ENCODE peak calls at places on chromosomes 5 and 9, in eight cellular contexts. G, T, Q, F, V, U, C and L are unnamed samples.

GRCh38 chr5:75681125-75681830 is 36.0 kb downstream of the POC5 start:
- DNase-seq in T (no peak), G (no peak), C (no peak), V (no peak), F (no peak), Q (peak; percentile 65), U (no peak), L (peak; percentile 34)

GRCh38 chr9:8486095-8486494 is 686.5 kb upstream of the DMAC1 start:
- DNase-seq in U (no peak), G (peak; percentile 35), Q (peak; percentile 58), V (no peak), F (no peak), T (peak; percentile 57), C (no peak), L (no peak)

GRCh38 chr5:136890431-136891148 is 525.2 kb upstream of the TRPC7 start:
- DNase-seq in T (no peak), Q (no peak), F (no peak), V (no peak), C (no peak), G (no peak), U (no peak), L (no peak)

GRCh38 chr9:112531666-112532282 is 45.1 kb downstream of the KIAA1958 start:
- DNase-seq in Q (no peak), F (no peak), G (no peak), V (no peak), U (no peak), T (peak; percentile 45), C (no peak), L (no peak)

GRCh38 chr5:62284946-62285891 is 20.8 kb upstream of the KIF2A start:
- DNase-seq in T (no peak), C (no peak), G (no peak), V (peak; percentile 71), U (no peak), F (no peak), Q (no peak), L (no peak)

GRCh38 chr5:102196481-102196880 is 99.6 kb downstream of the SLCO4C1 start:
- DNase-seq in U (peak; percentile 25), G (no peak), F (no peak), Q (no peak), T (no peak), V (no peak), C (no peak), L (no peak)

GRCh38 chr5:177320879-177321278 is 9.2 kb upstream of the MXD3 start:
- DNase-seq in U (no peak), C (no peak), V (no peak), F (peak; percentile 70), T (no peak), Q (no peak), G (no peak), L (no peak)

GRCh38 chr9:116490321-116490720 is 196.8 kb upstream of the TRIM32 start:
- DNase-seq in F (no peak), G (no peak), U (no peak), T (no peak), V (no peak), C (no peak), Q (no peak), L (no peak)

GRCh38 chr9:110446171-110446570 is 108.5 kb upstream of the TXNDC8 start:
- DNase-seq in Q (no peak), U (no peak), V (no peak), T (no peak), C (no peak), F (no peak), G (no peak), L (no peak)

GRCh38 chr5:9686211-9686610 is 56.1 kb upstream of the TAS2R1 start:
- DNase-seq in T (peak; percentile 92), G (no peak), V (no peak), F (no peak), Q (peak; percentile 50), C (peak; percentile 23), U (no peak), L (no peak)
- H3K27ac ChIP-seq in T (peak overlapping the region; percentile 86), G (no peak overlapping the region), V (no peak overlapping the region), F (no peak overlapping the region), Q (no peak overlapping the region), C (no peak overlapping the region), U (no peak overlapping the region), L (no peak overlapping the region)

DNA sequence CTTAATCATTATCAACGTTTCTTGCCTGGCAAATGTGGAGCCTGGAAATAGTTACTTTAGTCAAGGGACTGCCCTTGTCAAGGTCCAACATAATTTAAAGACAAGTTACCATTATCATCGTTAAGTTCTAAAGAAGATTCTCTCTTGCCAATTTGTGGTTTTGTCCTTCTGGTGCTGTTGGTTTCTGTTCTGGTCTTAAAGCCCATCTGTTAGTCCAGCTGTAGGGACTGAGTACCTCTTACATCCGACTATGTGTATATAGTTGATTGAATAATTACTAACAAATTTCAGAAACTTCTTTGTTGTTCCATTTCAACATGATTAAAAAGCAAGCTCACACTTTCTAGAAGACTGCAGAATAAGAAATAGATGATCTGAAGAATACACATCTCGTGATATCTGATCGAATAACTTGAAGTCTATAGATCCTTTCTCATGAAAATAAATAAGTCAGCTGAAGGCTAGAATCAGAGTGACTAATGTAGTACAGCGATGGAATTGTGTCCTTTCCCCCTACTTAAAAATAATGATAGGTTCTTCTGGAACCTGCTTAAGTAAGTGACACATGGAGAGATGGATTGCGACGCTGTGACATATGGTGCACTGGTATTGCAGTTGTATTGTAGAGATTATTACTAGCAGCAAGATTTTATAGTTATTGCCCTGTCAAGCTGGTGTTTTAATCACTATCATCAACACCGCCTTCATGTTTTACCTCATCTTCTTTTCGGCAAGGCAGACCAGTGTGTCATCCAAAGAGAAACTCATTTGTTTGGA is 1855.1 kb downstream of the MAT2B start:
- DNase-seq in T (no peak), C (no peak), G (no peak), V (no peak), U (no peak), Q (no peak), F (no peak), L (no peak)
- TF ChIP-seq CTCF in T (no peak), C (no peak), G (no peak), V (no peak), U (no peak), Q (no peak), F (no peak), L (no peak)

GRCh38 chr5:153585616-153586015 is 95.1 kb downstream of the GRIA1 start:
- DNase-seq in F (no peak), U (no peak), G (no peak), T (no peak), V (no peak), Q (no peak), C (no peak), L (no peak)
- H3K27ac ChIP-seq in F (no peak overlapping the region), U (no peak overlapping the region), G (no peak overlapping the region), T (no peak overlapping the region), V (no peak overlapping the region), Q (no peak overlapping the region), C (no peak overlapping the region), L (no peak overlapping the region)

GRCh38 chr9:91948423-91949292 is 1.4 kb downstream of the ROR2 start:
- DNase-seq in V (no peak), G (peak; percentile 79), T (peak; percentile 20), Q (peak; percentile 80), F (no peak), U (peak; percentile 92), C (no peak), L (peak; percentile 75)
- TF ChIP-seq CTCF in V (no peak), G (peak; percentile 42), T (peak; percentile 26), Q (peak; percentile 34), F (no peak), U (peak; percentile 55), C (peak; percentile 24), L (peak; percentile 18)

DNA sequence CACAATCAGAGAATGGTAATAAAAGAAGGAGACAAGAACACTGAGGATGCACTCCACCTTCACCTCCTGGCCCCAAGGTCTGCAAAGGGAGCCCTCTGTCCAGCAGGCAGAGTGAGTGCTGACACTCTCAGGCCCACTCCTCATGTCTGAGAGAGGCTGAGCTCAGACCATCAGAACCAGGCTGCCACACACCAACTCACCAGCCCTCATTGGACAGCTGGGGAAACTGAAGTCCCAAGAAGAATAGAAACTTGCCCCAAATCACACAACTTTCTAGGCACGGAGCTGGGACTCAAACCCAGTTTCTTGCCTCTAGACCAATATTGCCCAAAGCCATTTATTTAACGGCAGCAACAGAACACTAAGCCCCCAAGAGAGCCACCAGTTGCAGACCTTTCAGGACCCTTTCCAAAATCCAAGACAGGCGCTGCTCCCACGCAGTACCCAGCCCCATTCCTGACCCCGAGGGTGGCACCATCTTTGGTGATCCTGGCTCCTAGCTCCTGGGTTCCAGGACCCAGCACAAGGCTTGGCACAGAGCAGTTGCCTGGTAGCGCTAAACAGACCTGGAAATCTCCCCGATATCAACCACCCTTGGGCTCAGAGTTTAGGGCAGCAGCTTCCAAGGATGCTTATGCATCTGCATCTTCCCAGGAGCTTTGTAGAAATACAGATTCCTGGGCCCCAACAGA is 192.4 kb downstream of the GABBR2 start:
- DNase-seq in C (no peak), T (no peak), V (no peak), G (no peak), U (no peak), Q (no peak), F (no peak), L (no peak)
- H3K27ac ChIP-seq in C (no peak overlapping the region), T (no peak overlapping the region), V (no peak overlapping the region), G (no peak overlapping the region), U (no peak overlapping the region), Q (no peak overlapping the region), F (no peak overlapping the region), L (no peak overlapping the region)

DNA sequence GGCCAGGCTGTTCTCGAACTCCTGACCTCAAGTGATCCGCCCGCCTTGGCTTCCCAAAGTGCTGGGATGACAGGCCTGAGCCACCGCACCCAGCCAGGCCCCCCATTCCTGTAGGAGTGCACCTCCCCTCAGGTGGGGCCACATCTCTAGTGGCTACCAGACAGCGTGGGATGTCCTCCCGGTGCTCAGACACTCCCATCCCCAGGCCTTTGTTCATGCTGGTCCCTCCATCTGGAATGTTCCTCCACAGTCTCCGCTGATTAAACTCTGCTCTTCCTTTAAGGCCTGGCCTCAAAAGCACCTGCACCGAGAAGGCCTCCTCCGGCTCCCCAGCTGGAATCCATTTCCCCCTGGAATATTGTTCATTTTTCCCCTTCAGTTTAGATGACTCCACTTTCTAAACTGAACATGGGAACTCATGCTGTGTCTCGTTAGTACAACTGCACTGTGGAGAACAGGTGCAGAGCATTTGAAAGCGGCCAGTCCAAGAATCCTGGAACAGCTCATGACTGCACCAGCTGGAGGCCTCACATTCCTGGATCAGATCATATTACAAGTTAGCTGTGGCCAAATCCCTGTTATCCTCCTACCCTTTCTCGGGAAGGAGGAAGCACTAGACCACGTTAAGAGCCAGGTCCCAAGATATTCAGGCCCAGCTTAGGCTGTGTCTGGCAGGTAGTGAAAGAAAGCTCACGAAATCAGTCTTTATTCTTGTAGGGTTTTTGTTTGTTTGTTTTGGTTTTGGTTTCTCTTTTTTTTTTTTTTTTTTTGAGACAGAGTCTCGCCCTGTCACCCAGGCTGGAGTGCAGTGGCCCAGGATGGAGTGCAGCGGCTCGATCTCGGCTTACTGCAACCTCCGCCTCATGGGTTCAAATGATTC is 10.8 kb upstream of the PRRC2B start:
- DNase-seq in F (no peak), C (peak; percentile 82), U (peak; percentile 87), T (peak; percentile 58), G (peak; percentile 73), V (no peak), Q (peak; percentile 84), L (peak; percentile 92)
- TF ChIP-seq CTCF in F (no peak), C (no peak), U (no peak), T (no peak), G (no peak), V (no peak), Q (no peak), L (no peak)